ENCODE peak calls at places on chromosomes 6 and 20, in four cellular contexts. E is Daoy, Q is T-helper 2 cell, K is smooth muscle cell of the brain vasculature. J is an unnamed sample.

GRCh38 chr20:43579861-43580793 is 10.6 kb upstream of the IFT52 start:
- DNase-seq in E (no peak), Q (no peak), K (no peak), J (no peak)

GRCh38 chr20:46739441-46740213 is 30.2 kb downstream of the SLC2A10 start:
- DNase-seq in E (no peak), Q (no peak), K (no peak), J (no peak)

GRCh38 chr6:81787313-81788068 is 35.0 kb upstream of the TENT5A start:
- DNase-seq in E (no peak), Q (no peak), K (no peak), J (no peak)

GRCh38 chr20:52105045-52105572 is 86.5 kb downstream of the ZFP64 start:
- DNase-seq in E (peak), Q (no peak), K (no peak), J (no peak)

GRCh38 chr6:150410906-150411305 is 42.1 kb downstream of the IYD start:
- DNase-seq in E (no peak), Q (no peak), K (no peak), J (no peak)

GRCh38 chr6:135739288-135739687 is 112.2 kb upstream of the PDE7B start:
- DNase-seq in E (peak), Q (no peak), K (no peak), J (no peak)

GRCh38 chr20:33773412-33774089 is 37.6 kb upstream of the CHMP4B start:
- DNase-seq in E (no peak), Q (no peak), K (no peak), J (no peak)

GRCh38 chr20:10171864-10172751 is 46.5 kb upstream of the SNAP25 start:
- DNase-seq in E (peak), Q (no peak), K (peak), J (no peak)

GRCh38 chr6:82097676-82098075 is 149.9 kb downstream of the IBTK start:
- DNase-seq in E (no peak), Q (no peak), K (no peak), J (no peak)

J was measured in brain pericyte.